ENCODE peak calls at places on chromosomes 3 and 15, in seven cellular contexts. A is astrocyte of the spinal cord, V is stomach, Z is AG09319, H is lung, D is DND-41, W is omental fat pad. K is an unnamed sample.

GRCh38 chr3:128493221-128494151 is 485 bp upstream of the GATA2 start:
- DNase-seq in A (no peak), V (no peak), Z (no peak), H (no peak), D (no peak), W (no peak), K (no peak)

GRCh38 chr3:173826901-173827609 is 429.5 kb downstream of the NLGN1 start:
- DNase-seq in A (peak), V (no peak), Z (no peak), H (no peak), D (no peak), W (no peak), K (no peak)

GRCh38 chr3:125615256-125615655 is 20.0 kb upstream of the OSBPL11 start:
- DNase-seq in A (no peak), V (no peak), Z (no peak), H (no peak), D (no peak), W (no peak), K (no peak)

GRCh38 chr15:84681822-84682221 is 23.8 kb upstream of the NMB start:
- DNase-seq in A (peak), V (no peak), Z (no peak), H (no peak), D (no peak), W (no peak), K (no peak)

GRCh38 chr3:29639621-29640290 is 358.9 kb downstream of the RBMS3 start:
- DNase-seq in A (peak), V (no peak), Z (no peak), H (no peak), D (no peak), W (no peak), K (no peak)

GRCh38 chr3:181698263-181698944 is 13.3 kb upstream of the SOX2 start:
- DNase-seq in A (no peak), V (no peak), Z (no peak), H (no peak), D (no peak), W (no peak), K (no peak)

GRCh38 chr3:33218072-33218445 is 551 bp downstream of the SUSD5 start:
- DNase-seq in A (peak), V (no peak), Z (no peak), H (no peak), D (no peak), W (no peak), K (no peak)

GRCh38 chr3:128188958-128189357 is 35.7 kb downstream of the EEFSEC start:
- DNase-seq in A (no peak), V (no peak), Z (no peak), H (no peak), D (no peak), W (no peak), K (no peak)

GRCh38 chr3:32307591-32307990 is 69.1 kb downstream of the CMTM8 start:
- DNase-seq in A (no peak), V (no peak), Z (no peak), H (no peak), D (no peak), W (no peak), K (peak)

GRCh38 chr3:13138566-13139145 is 65.4 kb upstream of the IQSEC1 start:
- DNase-seq in A (no peak), V (no peak), Z (no peak), H (no peak), D (no peak), W (no peak), K (no peak)

GRCh38 chr3:58008140-58009025 is at the start of gene FLNB:
- DNase-seq in A (peak), V (peak), Z (no peak), H (peak), D (peak), W (no peak), K (peak)

GRCh38 chr3:194738254-194739093 is 52.8 kb downstream of the FAM43A start:
- DNase-seq in A (peak), V (no peak), Z (peak), H (no peak), D (no peak), W (no peak), K (no peak)

GRCh38 chr15:71106802-71107500 is 8.3 kb upstream of the THSD4 start:
- DNase-seq in A (peak), V (no peak), Z (no peak), H (no peak), D (no peak), W (no peak), K (no peak)

GRCh38 chr15:71109890-71110289 is 5.4 kb upstream of the THSD4 start:
- DNase-seq in A (no peak), V (no peak), Z (no peak), H (no peak), D (no peak), W (no peak), K (no peak)

GRCh38 chr15:71107501-71107815 is 7.8 kb upstream of the THSD4 start:
- DNase-seq in A (no peak), V (no peak), Z (no peak), H (no peak), D (no peak), W (no peak), K (no peak)

GRCh38 chr15:71110800-71111565 is 4.3 kb upstream of the THSD4 start:
- DNase-seq in A (no peak), V (no peak), Z (no peak), H (no peak), D (no peak), W (no peak), K (no peak)

DNA sequence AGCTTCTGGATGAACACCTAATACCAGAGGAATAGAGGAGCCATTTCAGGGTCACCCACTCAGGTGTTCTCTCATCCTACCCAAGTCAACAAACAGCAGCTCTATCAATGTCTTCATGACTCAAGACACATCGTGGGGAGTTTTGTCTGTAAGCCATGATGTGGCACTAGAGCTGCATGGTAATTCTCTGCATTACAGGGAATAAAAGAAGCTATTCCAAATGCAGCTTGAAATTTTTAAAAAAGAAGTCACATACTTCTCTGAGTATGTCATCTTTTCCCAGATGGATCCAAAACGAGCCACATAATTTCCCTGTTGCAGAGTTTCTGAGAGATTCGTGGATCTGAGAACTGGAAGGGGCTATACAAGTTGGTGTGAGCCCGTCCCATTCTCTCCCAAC is 6.1 kb upstream of the THSD4 start:
- DNase-seq in A (peak), V (no peak), Z (no peak), H (no peak), D (no peak), W (no peak), K (no peak)
- TF ChIP-seq CTCF in A (peak), V (no peak), Z (peak), H (no peak), D (no peak), W (no peak), K (no peak)

GRCh38 chr3:149767720-149768119 is 15.4 kb upstream of the COMMD2 start:
- DNase-seq in A (no peak), V (no peak), Z (no peak), H (no peak), D (no peak), W (no peak), K (no peak)

GRCh38 chr3:149768704-149769103 is 16.4 kb upstream of the COMMD2 start:
- DNase-seq in A (no peak), V (no peak), Z (no peak), H (no peak), D (no peak), W (no peak), K (no peak)

GRCh38 chr3:149764302-149764701 is 12.0 kb upstream of the COMMD2 start:
- DNase-seq in A (no peak), V (no peak), Z (no peak), H (no peak), D (no peak), W (no peak), K (no peak)

GRCh38 chr3:149763565-149763964 is 11.3 kb upstream of the COMMD2 start:
- DNase-seq in A (no peak), V (no peak), Z (no peak), H (no peak), D (no peak), W (no peak), K (no peak)

GRCh38 chr3:149765762-149766334 is 13.6 kb upstream of the COMMD2 start:
- DNase-seq in A (peak), V (no peak), Z (no peak), H (no peak), D (no peak), W (no peak), K (peak)
- TF ChIP-seq CTCF in A (peak), V (no peak), Z (peak), H (peak), D (peak), W (no peak), K (peak)

GRCh38 chr3:151315846-151316245 is 774 bp downstream of the GPR87 start:
- DNase-seq in A (no peak), V (no peak), Z (no peak), H (no peak), D (no peak), W (no peak), K (peak)

GRCh38 chr3:151315136-151315535 is 1.5 kb downstream of the GPR87 start:
- DNase-seq in A (peak), V (no peak), Z (no peak), H (no peak), D (no peak), W (no peak), K (no peak)

GRCh38 chr3:151318313-151318712 is 1.7 kb upstream of the GPR87 start:
- DNase-seq in A (no peak), V (no peak), Z (no peak), H (no peak), D (no peak), W (no peak), K (no peak)

GRCh38 chr3:151314593-151314992 is 2.0 kb downstream of the GPR87 start:
- DNase-seq in A (no peak), V (no peak), Z (no peak), H (no peak), D (no peak), W (no peak), K (no peak)

GRCh38 chr3:151316267-151316991 is at the start of gene GPR87:
- DNase-seq in A (no peak), V (no peak), Z (no peak), H (no peak), D (no peak), W (no peak), K (peak)
- TF ChIP-seq CTCF in A (no peak), V (no peak), Z (no peak), H (no peak), D (no peak), W (no peak), K (no peak)

GRCh38 chr3:189195302-189195701 is 23.5 kb downstream of the TPRG1 start:
- DNase-seq in A (no peak), V (no peak), Z (no peak), H (peak), D (peak), W (no peak), K (no peak)
- TF ChIP-seq CTCF in A (peak), V (no peak), Z (no peak), H (no peak), D (peak), W (no peak), K (no peak)

DNA sequence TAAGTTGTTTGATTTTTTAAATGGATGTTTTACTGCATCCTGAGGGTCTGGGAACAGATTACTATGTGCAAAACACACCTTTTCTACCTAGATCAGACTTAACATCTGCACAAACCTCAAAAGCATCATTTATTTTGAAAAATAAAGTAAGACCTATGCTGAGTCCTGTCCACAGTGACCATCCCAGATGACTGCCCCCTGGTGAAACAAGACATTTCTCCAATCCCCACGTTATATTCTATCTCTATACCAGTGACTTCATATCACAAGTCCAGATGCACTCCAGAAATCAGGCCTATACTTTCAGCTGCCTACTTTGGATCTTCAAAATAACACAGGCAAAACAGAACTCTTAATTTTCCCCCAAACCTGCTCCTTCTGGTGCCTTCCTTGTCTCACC is 143.2 kb downstream of the P2RY1 start:
- DNase-seq in A (no peak), V (no peak), Z (no peak), H (no peak), D (no peak), W (no peak), K (no peak)
- TF ChIP-seq CTCF in A (no peak), V (no peak), Z (no peak), H (no peak), D (no peak), W (no peak), K (no peak)

GRCh38 chr15:66746231-66746605 is 44.2 kb downstream of the SMAD6 start:
- DNase-seq in A (no peak), V (no peak), Z (no peak), H (no peak), D (no peak), W (no peak), K (no peak)

GRCh38 chr15:66745530-66746230 is 43.6 kb downstream of the SMAD6 start:
- DNase-seq in A (no peak), V (no peak), Z (no peak), H (no peak), D (no peak), W (no peak), K (no peak)

GRCh38 chr15:66743204-66743603 is 41.2 kb downstream of the SMAD6 start:
- DNase-seq in A (no peak), V (no peak), Z (no peak), H (no peak), D (no peak), W (no peak), K (no peak)

GRCh38 chr15:66743703-66744536 is 41.9 kb downstream of the SMAD6 start:
- DNase-seq in A (no peak), V (peak), Z (no peak), H (no peak), D (no peak), W (no peak), K (no peak)

GRCh38 chr15:66744610-66745279 is 42.7 kb downstream of the SMAD6 start:
- DNase-seq in A (no peak), V (no peak), Z (no peak), H (no peak), D (no peak), W (no peak), K (no peak)
- TF ChIP-seq CTCF in A (no peak), V (no peak), Z (no peak), H (no peak), D (peak), W (no peak), K (no peak)

GRCh38 chr3:4943553-4943952 is 35.7 kb upstream of the BHLHE40 start:
- DNase-seq in A (no peak), V (no peak), Z (no peak), H (no peak), D (no peak), W (no peak), K (peak)
- TF ChIP-seq CTCF in A (peak), V (no peak), Z (peak), H (no peak), D (no peak), W (no peak), K (no peak)

GRCh38 chr3:53845103-53845880 is 927 bp downstream of the CHDH start:
- DNase-seq in A (peak), V (peak), Z (peak), H (peak), D (no peak), W (no peak), K (peak)
- TF ChIP-seq CTCF in A (peak), V (no peak), Z (peak), H (no peak), D (no peak), W (no peak), K (peak)

K was measured in RWPE1.